ENCODE peak calls at places on chromosomes 6 and 20, in five cellular contexts. F is upper lobe of left lung, E is stomach, Z is tibial nerve, J is transverse colon. A is an unnamed sample.

GRCh38 chr6:1313755-1314503 is 2.0 kb downstream of the FOXQ1 start:
- DNase-seq in F (peak; percentile 65), E (peak; percentile 75), Z (no peak), J (peak; percentile 63), A (no peak)

GRCh38 chr6:134637282-134637681 is 312.6 kb downstream of the ALDH8A1 start:
- DNase-seq in F (no peak), E (no peak), Z (no peak), J (no peak), A (no peak)

GRCh38 chr20:4038676-4039075 is 23.3 kb upstream of the RNF24 start:
- DNase-seq in F (no peak), E (no peak), Z (no peak), J (no peak), A (no peak)

GRCh38 chr6:27161946-27162603 is 85.4 kb upstream of the PRSS16 start:
- DNase-seq in F (no peak), E (no peak), Z (no peak), J (no peak), A (no peak)

GRCh38 chr20:19274412-19275015 is 62.1 kb downstream of the SLC24A3 start:
- DNase-seq in F (no peak), E (peak; percentile 67), Z (peak; percentile 64), J (no peak), A (peak; percentile 79)

GRCh38 chr6:47701374-47701773 is 3.0 kb downstream of the ADGRF4 start:
- DNase-seq in F (no peak), E (no peak), Z (no peak), J (no peak), A (no peak)

GRCh38 chr20:59937150-59937549 is 3.0 kb downstream of the PPP1R3D start:
- DNase-seq in F (no peak), E (no peak), Z (no peak), J (no peak), A (no peak)

GRCh38 chr6:31952140-31952805 is 6.4 kb downstream of the CFB start:
- DNase-seq in F (peak; percentile 64), E (peak; percentile 75), Z (peak; percentile 37), J (peak; percentile 61), A (peak; percentile 56)

GRCh38 chr6:79430913-79431312 is 106.3 kb downstream of the LCA5 start:
- DNase-seq in F (no peak), E (no peak), Z (no peak), J (no peak), A (no peak)

GRCh38 chr6:109484161-109484560 is 1.1 kb upstream of the ZBTB24 start:
- DNase-seq in F (no peak), E (no peak), Z (no peak), J (no peak), A (no peak)

GRCh38 chr6:169961772-169962561 is 210.5 kb downstream of the ERMARD start:
- DNase-seq in F (peak; percentile 19), E (peak; percentile 24), Z (no peak), J (peak; percentile 21), A (peak; percentile 56)

GRCh38 chr6:168280020-168280898 is 39.3 kb downstream of the DACT2 start:
- DNase-seq in F (no peak), E (no peak), Z (no peak), J (no peak), A (no peak)

GRCh38 chr6:97689078-97689754 is 406.2 kb upstream of the MMS22L start:
- DNase-seq in F (no peak), E (no peak), Z (no peak), J (no peak), A (no peak)

GRCh38 chr6:37456126-37456525 is 23.1 kb downstream of the CMTR1 start:
- DNase-seq in F (no peak), E (no peak), Z (no peak), J (no peak), A (no peak)

GRCh38 chr20:34525709-34526416 is 9.6 kb downstream of the DYNLRB1 start:
- DNase-seq in F (peak; percentile 86), E (peak; percentile 83), Z (peak; percentile 61), J (peak; percentile 90), A (peak; percentile 90)

GRCh38 chr20:46545077-46545826 is 5.2 kb downstream of the OCSTAMP start:
- DNase-seq in F (no peak), E (no peak), Z (no peak), J (no peak), A (no peak)

GRCh38 chr6:57172136-57173055 is at the start of gene BAG2:
- DNase-seq in F (peak; percentile 86), E (peak; percentile 78), Z (peak; percentile 70), J (peak; percentile 88), A (peak; percentile 95)

GRCh38 chr6:83119742-83120300 is 52.4 kb downstream of the DOP1A start:
- DNase-seq in F (no peak), E (no peak), Z (no peak), J (no peak), A (no peak)

GRCh38 chr6:111823831-111824607 is 49.2 kb downstream of the FYN start:
- DNase-seq in F (no peak), E (no peak), Z (no peak), J (no peak), A (no peak)

GRCh38 chr20:19890358-19891117 is 126.6 kb upstream of the NAA20 start:
- DNase-seq in F (no peak), E (no peak), Z (no peak), J (no peak), A (no peak)

GRCh38 chr20:59662161-59662560 is 57.8 kb downstream of the PHACTR3 start:
- DNase-seq in F (no peak), E (no peak), Z (no peak), J (no peak), A (no peak)

GRCh38 chr20:40017765-40018164 is 671.3 kb downstream of the MAFB start:
- DNase-seq in F (no peak), E (no peak), Z (no peak), J (no peak), A (no peak)

GRCh38 chr20:31869942-31870702 is at the start of the genes DUSP15 and TTLL9:
- DNase-seq in F (peak; percentile 60), E (peak; percentile 55), Z (peak; percentile 29), J (peak; percentile 26), A (peak; percentile 57)

GRCh38 chr6:170553686-170554085 is 483 bp upstream of the TBP start:
- DNase-seq in F (peak; percentile 51), E (peak; percentile 32), Z (no peak), J (no peak), A (no peak)

GRCh38 chr20:7195704-7196103 is 428.2 kb downstream of the BMP2 start:
- DNase-seq in F (no peak), E (no peak), Z (no peak), J (no peak), A (no peak)

GRCh38 chr20:62365814-62366369 is 1.2 kb downstream of the LAMA5 start:
- DNase-seq in F (peak; percentile 81), E (no peak), Z (no peak), J (peak; percentile 28), A (peak; percentile 20)

GRCh38 chr6:147001621-147002020 is 202.6 kb upstream of the STXBP5 start:
- DNase-seq in F (no peak), E (no peak), Z (no peak), J (no peak), A (no peak)

GRCh38 chr6:89985744-89986493 is 91.7 kb downstream of the GJA10 start:
- DNase-seq in F (no peak), E (no peak), Z (no peak), J (no peak), A (no peak)

GRCh38 chr20:50193169-50193850 is 2.7 kb downstream of the CEBPB start:
- DNase-seq in F (no peak), E (no peak), Z (no peak), J (no peak), A (peak; percentile 53)

GRCh38 chr6:163170294-163170883 is 244.1 kb upstream of the QKI start:
- DNase-seq in F (no peak), E (no peak), Z (no peak), J (no peak), A (no peak)

GRCh38 chr6:53646606-53647005 is 18.9 kb downstream of the KLHL31 start:
- DNase-seq in F (no peak), E (no peak), Z (no peak), J (no peak), A (no peak)

GRCh38 chr20:6071162-6071695 is 17.4 kb upstream of the LRRN4 start:
- DNase-seq in F (peak; percentile 44), E (peak; percentile 72), Z (no peak), J (no peak), A (no peak)

GRCh38 chr6:23956988-23957387 is 169.0 kb upstream of the NRSN1 start:
- DNase-seq in F (no peak), E (no peak), Z (no peak), J (no peak), A (no peak)

GRCh38 chr6:21201673-21202430 is 391.7 kb upstream of the SOX4 start:
- DNase-seq in F (no peak), E (no peak), Z (no peak), J (no peak), A (no peak)

GRCh38 chr6:28747631-28748157 is 176.1 kb downstream of the TRIM27 start:
- DNase-seq in F (no peak), E (no peak), Z (no peak), J (no peak), A (no peak)

GRCh38 chr6:25415274-25415673 is 136.1 kb downstream of the CARMIL1 start:
- DNase-seq in F (no peak), E (no peak), Z (no peak), J (no peak), A (no peak)

GRCh38 chr6:25414168-25414567 is 135.0 kb downstream of the CARMIL1 start:
- DNase-seq in F (no peak), E (no peak), Z (no peak), J (no peak), A (no peak)

GRCh38 chr6:25414755-25415154 is 135.6 kb downstream of the CARMIL1 start:
- DNase-seq in F (no peak), E (no peak), Z (no peak), J (no peak), A (no peak)

GRCh38 chr6:25411316-25411961 is 132.3 kb downstream of the CARMIL1 start:
- DNase-seq in F (no peak), E (no peak), Z (no peak), J (no peak), A (no peak)

GRCh38 chr6:25413506-25413905 is 134.3 kb downstream of the CARMIL1 start:
- DNase-seq in F (no peak), E (no peak), Z (no peak), J (no peak), A (no peak)
- TF ChIP-seq EP300 in F (no peak), E (no peak), Z (no peak), J (no peak), A (no peak)

GRCh38 chr20:44206132-44206531 is 4.4 kb downstream of the OSER1 start:
- DNase-seq in F (no peak), E (no peak), Z (no peak), J (no peak), A (no peak)
- H3K4me1 ChIP-seq in F (peaks cover 44% of the 10 kb centered on the region), E (peaks cover 53% of the 10 kb centered on the region), Z (no peaks in the 10 kb centered on the region), J (peaks cover 22% of the 10 kb centered on the region), A (peaks cover 5% of the 10 kb centered on the region)

GRCh38 chr20:36543187-36544133 is 2.1 kb downstream of the MYL9 start:
- DNase-seq in F (peak; percentile 33), E (no peak), Z (peak; percentile 93), J (peak; percentile 60), A (peak; percentile 83)
- TF ChIP-seq EP300 in F (no peak), E (no peak), Z (peak; percentile 88), J (no peak), A (no peak)

DNA sequence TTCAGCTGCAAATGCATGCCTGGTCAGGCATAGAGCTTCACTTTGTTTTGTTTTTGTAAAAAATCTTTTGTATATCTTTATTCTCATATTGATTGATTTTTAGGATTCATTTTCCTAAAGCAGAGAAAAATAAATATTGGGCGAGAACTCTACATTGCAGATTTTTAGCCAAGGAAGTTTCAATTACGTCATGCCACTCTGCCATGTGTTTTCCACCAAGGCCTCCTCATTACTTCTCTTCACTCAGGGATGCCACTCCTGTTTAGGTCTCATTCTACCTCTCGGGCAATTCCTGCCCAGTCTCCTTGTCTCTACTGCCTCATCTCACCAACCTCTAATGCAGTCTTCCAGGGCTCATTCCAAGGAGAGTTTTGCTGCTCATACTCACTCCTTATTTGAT is 497.3 kb upstream of the SPTLC3 start:
- DNase-seq in F (no peak), E (no peak), Z (no peak), J (no peak), A (no peak)
- H3K4me1 ChIP-seq in F (no peaks in the 10 kb centered on the region), E (no peaks in the 10 kb centered on the region), Z (no peaks in the 10 kb centered on the region), J (no peaks in the 10 kb centered on the region), A (no peaks in the 10 kb centered on the region)